ENCODE peak calls at places on chromosome 21, in five cellular contexts. One of them, this sample, is unnamed.

GRCh38 chr21:46428286-46428685 is 30.4 kb upstream of the DIP2A start:
- DNase-seq in NCI-H460: no peak
- DNase-seq in activated CD4-positive, alpha-beta T cell treated with anti-CD3 and anti-CD28 coated beads, Interleukin-2, amount 50 U/mL, for 1 hour: no peak
- DNase-seq in stimulated activated CD8-positive, alpha-beta memory T cell treated with anti-CD3 and anti-CD28 coated beads, Interleukin-15, amount 100 ng/mL, for 24 hours: no peak
- DNase-seq in astrocyte of the spinal cord: no peak
- DNase-seq in this sample: no peak

GRCh38 chr21:37208741-37209225 is 58.4 kb downstream of the VPS26C start:
- DNase-seq in NCI-H460: no peak
- DNase-seq in activated CD4-positive, alpha-beta T cell treated with anti-CD3 and anti-CD28 coated beads, Interleukin-2, amount 50 U/mL, for 1 hour: no peak
- DNase-seq in stimulated activated CD8-positive, alpha-beta memory T cell treated with anti-CD3 and anti-CD28 coated beads, Interleukin-15, amount 100 ng/mL, for 24 hours: no peak
- DNase-seq in astrocyte of the spinal cord: no peak
- DNase-seq in this sample: no peak

GRCh38 chr21:31612889-31613785 is 46.4 kb upstream of the SOD1 start:
- DNase-seq in NCI-H460: no peak
- DNase-seq in activated CD4-positive, alpha-beta T cell treated with anti-CD3 and anti-CD28 coated beads, Interleukin-2, amount 50 U/mL, for 1 hour: no peak
- DNase-seq in stimulated activated CD8-positive, alpha-beta memory T cell treated with anti-CD3 and anti-CD28 coated beads, Interleukin-15, amount 100 ng/mL, for 24 hours: no peak
- DNase-seq in astrocyte of the spinal cord: no peak
- DNase-seq in this sample: no peak

GRCh38 chr21:27047331-27048314 is 80.7 kb upstream of the ADAMTS5 start:
- DNase-seq in NCI-H460: peak; percentile 8
- DNase-seq in activated CD4-positive, alpha-beta T cell treated with anti-CD3 and anti-CD28 coated beads, Interleukin-2, amount 50 U/mL, for 1 hour: no peak
- DNase-seq in stimulated activated CD8-positive, alpha-beta memory T cell treated with anti-CD3 and anti-CD28 coated beads, Interleukin-15, amount 100 ng/mL, for 24 hours: no peak
- DNase-seq in astrocyte of the spinal cord: peak; percentile 38
- DNase-seq in this sample: no peak

GRCh38 chr21:41360072-41360821 is 1.6 kb upstream of the MX2 start:
- DNase-seq in NCI-H460: no peak
- DNase-seq in activated CD4-positive, alpha-beta T cell treated with anti-CD3 and anti-CD28 coated beads, Interleukin-2, amount 50 U/mL, for 1 hour: no peak
- DNase-seq in stimulated activated CD8-positive, alpha-beta memory T cell treated with anti-CD3 and anti-CD28 coated beads, Interleukin-15, amount 100 ng/mL, for 24 hours: no peak
- DNase-seq in astrocyte of the spinal cord: no peak
- DNase-seq in this sample: peak; percentile 34

GRCh38 chr21:42746593-42747266 is 93.3 kb downstream of the PDE9A start:
- DNase-seq in NCI-H460: no peak
- DNase-seq in activated CD4-positive, alpha-beta T cell treated with anti-CD3 and anti-CD28 coated beads, Interleukin-2, amount 50 U/mL, for 1 hour: peak; percentile 45
- DNase-seq in stimulated activated CD8-positive, alpha-beta memory T cell treated with anti-CD3 and anti-CD28 coated beads, Interleukin-15, amount 100 ng/mL, for 24 hours: no peak
- DNase-seq in astrocyte of the spinal cord: no peak
- DNase-seq in this sample: no peak

GRCh38 chr21:42747267-42747701 is 93.9 kb downstream of the PDE9A start:
- DNase-seq in NCI-H460: no peak
- DNase-seq in activated CD4-positive, alpha-beta T cell treated with anti-CD3 and anti-CD28 coated beads, Interleukin-2, amount 50 U/mL, for 1 hour: no peak
- DNase-seq in stimulated activated CD8-positive, alpha-beta memory T cell treated with anti-CD3 and anti-CD28 coated beads, Interleukin-15, amount 100 ng/mL, for 24 hours: no peak
- DNase-seq in astrocyte of the spinal cord: no peak
- DNase-seq in this sample: no peak

GRCh38 chr21:43608225-43608624 is 51.1 kb downstream of the HSF2BP start:
- DNase-seq in NCI-H460: no peak
- DNase-seq in activated CD4-positive, alpha-beta T cell treated with anti-CD3 and anti-CD28 coated beads, Interleukin-2, amount 50 U/mL, for 1 hour: no peak
- DNase-seq in stimulated activated CD8-positive, alpha-beta memory T cell treated with anti-CD3 and anti-CD28 coated beads, Interleukin-15, amount 100 ng/mL, for 24 hours: no peak
- DNase-seq in astrocyte of the spinal cord: peak; percentile 91
- DNase-seq in this sample: no peak

GRCh38 chr21:38242036-38242435 is 14.8 kb upstream of the KCNJ15 start:
- DNase-seq in NCI-H460: no peak
- DNase-seq in activated CD4-positive, alpha-beta T cell treated with anti-CD3 and anti-CD28 coated beads, Interleukin-2, amount 50 U/mL, for 1 hour: no peak
- DNase-seq in stimulated activated CD8-positive, alpha-beta memory T cell treated with anti-CD3 and anti-CD28 coated beads, Interleukin-15, amount 100 ng/mL, for 24 hours: no peak
- DNase-seq in astrocyte of the spinal cord: no peak
- DNase-seq in this sample: no peak

GRCh38 chr21:42760361-42760970 is 107.0 kb downstream of the PDE9A start:
- DNase-seq in NCI-H460: no peak
- DNase-seq in activated CD4-positive, alpha-beta T cell treated with anti-CD3 and anti-CD28 coated beads, Interleukin-2, amount 50 U/mL, for 1 hour: no peak
- DNase-seq in stimulated activated CD8-positive, alpha-beta memory T cell treated with anti-CD3 and anti-CD28 coated beads, Interleukin-15, amount 100 ng/mL, for 24 hours: no peak
- DNase-seq in astrocyte of the spinal cord: no peak
- DNase-seq in this sample: no peak

GRCh38 chr21:44331650-44332306 is 7.4 kb downstream of the CFAP410 start:
- DNase-seq in NCI-H460: no peak
- DNase-seq in activated CD4-positive, alpha-beta T cell treated with anti-CD3 and anti-CD28 coated beads, Interleukin-2, amount 50 U/mL, for 1 hour: no peak
- DNase-seq in stimulated activated CD8-positive, alpha-beta memory T cell treated with anti-CD3 and anti-CD28 coated beads, Interleukin-15, amount 100 ng/mL, for 24 hours: no peak
- DNase-seq in astrocyte of the spinal cord: no peak
- DNase-seq in this sample: no peak

GRCh38 chr21:43292041-43292865 is 123.4 kb downstream of the CRYAA start:
- DNase-seq in NCI-H460: no peak
- DNase-seq in activated CD4-positive, alpha-beta T cell treated with anti-CD3 and anti-CD28 coated beads, Interleukin-2, amount 50 U/mL, for 1 hour: no peak
- DNase-seq in stimulated activated CD8-positive, alpha-beta memory T cell treated with anti-CD3 and anti-CD28 coated beads, Interleukin-15, amount 100 ng/mL, for 24 hours: no peak
- DNase-seq in astrocyte of the spinal cord: no peak
- DNase-seq in this sample: no peak

GRCh38 chr21:40902299-40902698 is 55.3 kb upstream of the DSCAM start:
- DNase-seq in NCI-H460: no peak
- DNase-seq in activated CD4-positive, alpha-beta T cell treated with anti-CD3 and anti-CD28 coated beads, Interleukin-2, amount 50 U/mL, for 1 hour: no peak
- DNase-seq in stimulated activated CD8-positive, alpha-beta memory T cell treated with anti-CD3 and anti-CD28 coated beads, Interleukin-15, amount 100 ng/mL, for 24 hours: no peak
- DNase-seq in astrocyte of the spinal cord: no peak
- DNase-seq in this sample: no peak

GRCh38 chr21:36148886-36149285 is 7.7 kb upstream of the DOP1B start:
- DNase-seq in NCI-H460: no peak
- DNase-seq in activated CD4-positive, alpha-beta T cell treated with anti-CD3 and anti-CD28 coated beads, Interleukin-2, amount 50 U/mL, for 1 hour: no peak
- DNase-seq in stimulated activated CD8-positive, alpha-beta memory T cell treated with anti-CD3 and anti-CD28 coated beads, Interleukin-15, amount 100 ng/mL, for 24 hours: no peak
- DNase-seq in astrocyte of the spinal cord: no peak
- DNase-seq in this sample: no peak

GRCh38 chr21:14358775-14359174 is 24.2 kb downstream of the HSPA13 start:
- DNase-seq in NCI-H460: no peak
- DNase-seq in activated CD4-positive, alpha-beta T cell treated with anti-CD3 and anti-CD28 coated beads, Interleukin-2, amount 50 U/mL, for 1 hour: no peak
- DNase-seq in stimulated activated CD8-positive, alpha-beta memory T cell treated with anti-CD3 and anti-CD28 coated beads, Interleukin-15, amount 100 ng/mL, for 24 hours: no peak
- DNase-seq in astrocyte of the spinal cord: no peak
- DNase-seq in this sample: no peak

GRCh38 chr21:45226540-45227326 is 61.0 kb downstream of the POFUT2 start:
- DNase-seq in NCI-H460: no peak
- DNase-seq in activated CD4-positive, alpha-beta T cell treated with anti-CD3 and anti-CD28 coated beads, Interleukin-2, amount 50 U/mL, for 1 hour: peak; percentile 22
- DNase-seq in stimulated activated CD8-positive, alpha-beta memory T cell treated with anti-CD3 and anti-CD28 coated beads, Interleukin-15, amount 100 ng/mL, for 24 hours: no peak
- DNase-seq in astrocyte of the spinal cord: no peak
- DNase-seq in this sample: no peak

GRCh38 chr21:35430260-35430659 is 381.2 kb upstream of the RUNX1 start:
- DNase-seq in NCI-H460: no peak
- DNase-seq in activated CD4-positive, alpha-beta T cell treated with anti-CD3 and anti-CD28 coated beads, Interleukin-2, amount 50 U/mL, for 1 hour: no peak
- DNase-seq in stimulated activated CD8-positive, alpha-beta memory T cell treated with anti-CD3 and anti-CD28 coated beads, Interleukin-15, amount 100 ng/mL, for 24 hours: no peak
- DNase-seq in astrocyte of the spinal cord: no peak
- DNase-seq in this sample: no peak

GRCh38 chr21:37658994-37659458 is 257.2 kb downstream of the KCNJ6 start:
- DNase-seq in NCI-H460: peak; percentile 9
- DNase-seq in activated CD4-positive, alpha-beta T cell treated with anti-CD3 and anti-CD28 coated beads, Interleukin-2, amount 50 U/mL, for 1 hour: no peak
- DNase-seq in stimulated activated CD8-positive, alpha-beta memory T cell treated with anti-CD3 and anti-CD28 coated beads, Interleukin-15, amount 100 ng/mL, for 24 hours: no peak
- DNase-seq in astrocyte of the spinal cord: peak; percentile 64
- DNase-seq in this sample: no peak

GRCh38 chr21:46215436-46216131 is 13.0 kb downstream of the LSS start:
- DNase-seq in NCI-H460: no peak
- DNase-seq in activated CD4-positive, alpha-beta T cell treated with anti-CD3 and anti-CD28 coated beads, Interleukin-2, amount 50 U/mL, for 1 hour: no peak
- DNase-seq in stimulated activated CD8-positive, alpha-beta memory T cell treated with anti-CD3 and anti-CD28 coated beads, Interleukin-15, amount 100 ng/mL, for 24 hours: no peak
- DNase-seq in astrocyte of the spinal cord: no peak
- DNase-seq in this sample: no peak

GRCh38 chr21:45080639-45081414 is 6.4 kb downstream of the ADARB1 start:
- DNase-seq in NCI-H460: no peak
- DNase-seq in activated CD4-positive, alpha-beta T cell treated with anti-CD3 and anti-CD28 coated beads, Interleukin-2, amount 50 U/mL, for 1 hour: peak; percentile 40
- DNase-seq in stimulated activated CD8-positive, alpha-beta memory T cell treated with anti-CD3 and anti-CD28 coated beads, Interleukin-15, amount 100 ng/mL, for 24 hours: no peak
- DNase-seq in astrocyte of the spinal cord: peak; percentile 48
- DNase-seq in this sample: no peak

GRCh38 chr21:31728952-31729351 is 3.0 kb downstream of the SCAF4 start:
- DNase-seq in NCI-H460: no peak
- DNase-seq in activated CD4-positive, alpha-beta T cell treated with anti-CD3 and anti-CD28 coated beads, Interleukin-2, amount 50 U/mL, for 1 hour: no peak
- DNase-seq in stimulated activated CD8-positive, alpha-beta memory T cell treated with anti-CD3 and anti-CD28 coated beads, Interleukin-15, amount 100 ng/mL, for 24 hours: no peak
- DNase-seq in astrocyte of the spinal cord: no peak
- DNase-seq in this sample: no peak

GRCh38 chr21:33643658-33644311 is 1.5 kb downstream of the ITSN1 start:
- DNase-seq in NCI-H460: no peak
- DNase-seq in activated CD4-positive, alpha-beta T cell treated with anti-CD3 and anti-CD28 coated beads, Interleukin-2, amount 50 U/mL, for 1 hour: no peak
- DNase-seq in stimulated activated CD8-positive, alpha-beta memory T cell treated with anti-CD3 and anti-CD28 coated beads, Interleukin-15, amount 100 ng/mL, for 24 hours: no peak
- DNase-seq in astrocyte of the spinal cord: peak; percentile 52
- DNase-seq in this sample: no peak

GRCh38 chr21:45390831-45391742 is 13.9 kb upstream of the COL18A1 start:
- DNase-seq in NCI-H460: no peak
- DNase-seq in activated CD4-positive, alpha-beta T cell treated with anti-CD3 and anti-CD28 coated beads, Interleukin-2, amount 50 U/mL, for 1 hour: no peak
- DNase-seq in stimulated activated CD8-positive, alpha-beta memory T cell treated with anti-CD3 and anti-CD28 coated beads, Interleukin-15, amount 100 ng/mL, for 24 hours: no peak
- DNase-seq in astrocyte of the spinal cord: no peak
- DNase-seq in this sample: no peak

GRCh38 chr21:25501996-25502665 is 105.2 kb downstream of the MRPL39 start:
- DNase-seq in NCI-H460: no peak
- DNase-seq in activated CD4-positive, alpha-beta T cell treated with anti-CD3 and anti-CD28 coated beads, Interleukin-2, amount 50 U/mL, for 1 hour: no peak
- DNase-seq in stimulated activated CD8-positive, alpha-beta memory T cell treated with anti-CD3 and anti-CD28 coated beads, Interleukin-15, amount 100 ng/mL, for 24 hours: no peak
- DNase-seq in astrocyte of the spinal cord: no peak
- DNase-seq in this sample: no peak

GRCh38 chr21:31781737-31782136 is 49.8 kb upstream of the SCAF4 start:
- DNase-seq in NCI-H460: no peak
- DNase-seq in activated CD4-positive, alpha-beta T cell treated with anti-CD3 and anti-CD28 coated beads, Interleukin-2, amount 50 U/mL, for 1 hour: no peak
- DNase-seq in stimulated activated CD8-positive, alpha-beta memory T cell treated with anti-CD3 and anti-CD28 coated beads, Interleukin-15, amount 100 ng/mL, for 24 hours: no peak
- DNase-seq in astrocyte of the spinal cord: peak; percentile 54
- DNase-seq in this sample: peak; percentile 46

GRCh38 chr21:36092676-36093075 is 22.9 kb downstream of the CBR1 start:
- DNase-seq in NCI-H460: no peak
- DNase-seq in activated CD4-positive, alpha-beta T cell treated with anti-CD3 and anti-CD28 coated beads, Interleukin-2, amount 50 U/mL, for 1 hour: no peak
- DNase-seq in stimulated activated CD8-positive, alpha-beta memory T cell treated with anti-CD3 and anti-CD28 coated beads, Interleukin-15, amount 100 ng/mL, for 24 hours: no peak
- DNase-seq in astrocyte of the spinal cord: no peak
- DNase-seq in this sample: no peak

GRCh38 chr21:44778094-44778493 is 23.5 kb downstream of the UBE2G2 start:
- DNase-seq in NCI-H460: peak; percentile 26
- DNase-seq in activated CD4-positive, alpha-beta T cell treated with anti-CD3 and anti-CD28 coated beads, Interleukin-2, amount 50 U/mL, for 1 hour: no peak
- DNase-seq in stimulated activated CD8-positive, alpha-beta memory T cell treated with anti-CD3 and anti-CD28 coated beads, Interleukin-15, amount 100 ng/mL, for 24 hours: no peak
- DNase-seq in astrocyte of the spinal cord: no peak
- DNase-seq in this sample: no peak

GRCh38 chr21:42439284-42440186 is 35.8 kb downstream of the UBASH3A start:
- DNase-seq in NCI-H460: no peak
- DNase-seq in activated CD4-positive, alpha-beta T cell treated with anti-CD3 and anti-CD28 coated beads, Interleukin-2, amount 50 U/mL, for 1 hour: no peak
- DNase-seq in stimulated activated CD8-positive, alpha-beta memory T cell treated with anti-CD3 and anti-CD28 coated beads, Interleukin-15, amount 100 ng/mL, for 24 hours: no peak
- DNase-seq in astrocyte of the spinal cord: no peak
- DNase-seq in this sample: no peak

GRCh38 chr21:38951095-38951745 is 145.5 kb downstream of the ETS2 start:
- DNase-seq in NCI-H460: no peak
- DNase-seq in activated CD4-positive, alpha-beta T cell treated with anti-CD3 and anti-CD28 coated beads, Interleukin-2, amount 50 U/mL, for 1 hour: no peak
- DNase-seq in stimulated activated CD8-positive, alpha-beta memory T cell treated with anti-CD3 and anti-CD28 coated beads, Interleukin-15, amount 100 ng/mL, for 24 hours: no peak
- DNase-seq in astrocyte of the spinal cord: no peak
- DNase-seq in this sample: no peak

GRCh38 chr21:44955141-44955802 is 15.4 kb downstream of the SLX9 start:
- DNase-seq in NCI-H460: no peak
- DNase-seq in activated CD4-positive, alpha-beta T cell treated with anti-CD3 and anti-CD28 coated beads, Interleukin-2, amount 50 U/mL, for 1 hour: no peak
- DNase-seq in stimulated activated CD8-positive, alpha-beta memory T cell treated with anti-CD3 and anti-CD28 coated beads, Interleukin-15, amount 100 ng/mL, for 24 hours: no peak
- DNase-seq in astrocyte of the spinal cord: peak; percentile 28
- DNase-seq in this sample: no peak

GRCh38 chr21:42830456-42831455 is 48.6 kb downstream of the WDR4 start:
- DNase-seq in NCI-H460: no peak
- DNase-seq in activated CD4-positive, alpha-beta T cell treated with anti-CD3 and anti-CD28 coated beads, Interleukin-2, amount 50 U/mL, for 1 hour: no peak
- DNase-seq in stimulated activated CD8-positive, alpha-beta memory T cell treated with anti-CD3 and anti-CD28 coated beads, Interleukin-15, amount 100 ng/mL, for 24 hours: no peak
- DNase-seq in astrocyte of the spinal cord: no peak
- DNase-seq in this sample: peak; percentile 32

GRCh38 chr21:37164742-37165141 is 91.7 kb downstream of the TTC3 start:
- DNase-seq in NCI-H460: no peak
- DNase-seq in activated CD4-positive, alpha-beta T cell treated with anti-CD3 and anti-CD28 coated beads, Interleukin-2, amount 50 U/mL, for 1 hour: no peak
- DNase-seq in stimulated activated CD8-positive, alpha-beta memory T cell treated with anti-CD3 and anti-CD28 coated beads, Interleukin-15, amount 100 ng/mL, for 24 hours: no peak
- DNase-seq in astrocyte of the spinal cord: no peak
- DNase-seq in this sample: no peak

GRCh38 chr21:39579734-39580332 is 32.9 kb upstream of the B3GALT5 start:
- DNase-seq in NCI-H460: no peak
- DNase-seq in activated CD4-positive, alpha-beta T cell treated with anti-CD3 and anti-CD28 coated beads, Interleukin-2, amount 50 U/mL, for 1 hour: no peak
- DNase-seq in stimulated activated CD8-positive, alpha-beta memory T cell treated with anti-CD3 and anti-CD28 coated beads, Interleukin-15, amount 100 ng/mL, for 24 hours: no peak
- DNase-seq in astrocyte of the spinal cord: no peak
- DNase-seq in this sample: no peak

GRCh38 chr21:42514883-42515228 is 1.2 kb downstream of the SLC37A1 start:
- DNase-seq in NCI-H460: no peak
- DNase-seq in activated CD4-positive, alpha-beta T cell treated with anti-CD3 and anti-CD28 coated beads, Interleukin-2, amount 50 U/mL, for 1 hour: no peak
- DNase-seq in stimulated activated CD8-positive, alpha-beta memory T cell treated with anti-CD3 and anti-CD28 coated beads, Interleukin-15, amount 100 ng/mL, for 24 hours: no peak
- DNase-seq in astrocyte of the spinal cord: no peak
- DNase-seq in this sample: no peak

GRCh38 chr21:36747114-36747814 is 48.3 kb downstream of the SIM2 start:
- DNase-seq in NCI-H460: no peak
- DNase-seq in activated CD4-positive, alpha-beta T cell treated with anti-CD3 and anti-CD28 coated beads, Interleukin-2, amount 50 U/mL, for 1 hour: no peak
- DNase-seq in stimulated activated CD8-positive, alpha-beta memory T cell treated with anti-CD3 and anti-CD28 coated beads, Interleukin-15, amount 100 ng/mL, for 24 hours: no peak
- DNase-seq in astrocyte of the spinal cord: no peak
- DNase-seq in this sample: peak; percentile 46

GRCh38 chr21:34909492-34910292 is 139.4 kb downstream of the RUNX1 start:
- DNase-seq in NCI-H460: no peak
- DNase-seq in activated CD4-positive, alpha-beta T cell treated with anti-CD3 and anti-CD28 coated beads, Interleukin-2, amount 50 U/mL, for 1 hour: no peak
- DNase-seq in stimulated activated CD8-positive, alpha-beta memory T cell treated with anti-CD3 and anti-CD28 coated beads, Interleukin-15, amount 100 ng/mL, for 24 hours: no peak
- DNase-seq in astrocyte of the spinal cord: no peak
- DNase-seq in this sample: no peak

This sample was measured in mesothelial cell of epicardium.